ENCODE peak calls at places on chromosomes 1 and 21, in six cellular contexts. W is naive thymus-derived CD4-positive, alpha-beta T cell; Z is aorta; D is HepG2; Y is kidney epithelial cell; V is mesendoderm. S is an unnamed sample.

GRCh38 chr1:2817784-2818564 is 16.5 kb upstream of the TTC34 start:
- DNase-seq in V (no peak), W (no peak), D (no peak), Y (no peak), Z (no peak), S (peak; percentile 10)

GRCh38 chr1:56002272-56002671 is 577.1 kb downstream of the PLPP3 start:
- DNase-seq in Y (no peak), Z (no peak), W (no peak), V (peak; percentile 50), D (no peak), S (no peak)

GRCh38 chr1:167957710-167958109 is 20.8 kb upstream of the MPC2 start:
- DNase-seq in V (no peak), D (no peak), W (no peak), Z (no peak), Y (no peak), S (no peak)

GRCh38 chr1:117365350-117366280 is 1.6 kb upstream of the MAN1A2 start:
- DNase-seq in V (peak; percentile 10), W (peak; percentile 36), Y (no peak), Z (no peak), D (no peak), S (no peak)

GRCh38 chr1:54885863-54886723 is 902 bp downstream of the DHCR24 start:
- DNase-seq in Y (no peak), D (peak; percentile 45), V (peak; percentile 82), W (no peak), Z (no peak), S (no peak)

GRCh38 chr1:5551274-5551966 is 440.8 kb downstream of the NPHP4 start:
- DNase-seq in W (no peak), Z (no peak), D (peak; percentile 3), Y (no peak), V (no peak), S (no peak)

GRCh38 chr1:24483441-24483840 is 19.2 kb upstream of the RCAN3 start:
- DNase-seq in Z (no peak), W (peak; percentile 78), Y (no peak), D (no peak), V (no peak), S (no peak)

GRCh38 chr1:93839307-93839706 is 39.7 kb downstream of the DNTTIP2 start:
- DNase-seq in W (no peak), D (no peak), Y (no peak), V (no peak), Z (no peak), S (no peak)

GRCh38 chr1:7149080-7149838 is 364.0 kb downstream of the CAMTA1 start:
- DNase-seq in W (no peak), D (no peak), Y (no peak), Z (peak; percentile 86), V (peak; percentile 43), S (peak; percentile 84)

GRCh38 chr1:11158720-11159321 is 30.3 kb upstream of the ANGPTL7 start:
- DNase-seq in V (no peak), D (no peak), W (no peak), Y (peak; percentile 34), Z (no peak), S (no peak)

GRCh38 chr1:14742181-14742980 is 143.9 kb downstream of the KAZN start:
- DNase-seq in V (peak; percentile 97), Z (no peak), D (peak; percentile 56), Y (peak; percentile 97), W (no peak), S (no peak)

GRCh38 chr1:233819042-233819441 is 85.4 kb upstream of the SLC35F3 start:
- DNase-seq in V (no peak), Z (no peak), W (no peak), D (no peak), Y (no peak), S (no peak)

GRCh38 chr1:214476958-214477870 is 74.2 kb downstream of the PTPN14 start:
- DNase-seq in V (no peak), Y (peak; percentile 83), Z (no peak), D (no peak), W (no peak), S (no peak)

GRCh38 chr21:44433791-44434567 is 21.3 kb upstream of the LRRC3 start:
- DNase-seq in D (no peak), Y (no peak), V (no peak), W (no peak), Z (peak; percentile 69), S (peak; percentile 41)

GRCh38 chr1:168469690-168470089 is 74.1 kb downstream of the XCL2 start:
- DNase-seq in D (no peak), W (no peak), Z (no peak), Y (no peak), V (peak; percentile 41), S (peak; percentile 87)

GRCh38 chr1:58773406-58773840 is 10.4 kb downstream of the JUN start:
- DNase-seq in D (no peak), Y (no peak), Z (peak; percentile 83), V (no peak), W (peak; percentile 25), S (peak; percentile 33)

GRCh38 chr1:116390195-116390594 is 17.2 kb downstream of the ATP1A1 start:
- DNase-seq in W (no peak), Y (no peak), Z (no peak), V (no peak), D (no peak), S (no peak)

GRCh38 chr1:3771108-3772026 is 1.2 kb upstream of the SMIM1 start:
- DNase-seq in D (peak; percentile 85), W (no peak), Z (no peak), V (peak; percentile 32), Y (no peak), S (peak; percentile 53)

GRCh38 chr1:3501856-3502665 is 47.6 kb downstream of the ARHGEF16 start:
- DNase-seq in V (peak; percentile 85), W (no peak), Y (no peak), Z (peak; percentile 87), D (peak; percentile 33), S (peak; percentile 61)

GRCh38 chr1:109498161-109498801 is 4.4 kb downstream of the CYB561D1 start:
- DNase-seq in Z (peak; percentile 13), V (peak; percentile 74), W (no peak), D (no peak), Y (no peak), S (no peak)

GRCh38 chr1:209389258-209389657 is 194.3 kb upstream of the CAMK1G start:
- DNase-seq in W (no peak), V (peak; percentile 60), Y (peak; percentile 99), D (no peak), Z (no peak), S (no peak)

GRCh38 chr1:145758116-145758515 is 38.8 kb downstream of the CD160 start:
- DNase-seq in D (no peak), Z (no peak), V (no peak), Y (no peak), W (no peak), S (no peak)

GRCh38 chr1:66360285-66360724 is 173.6 kb upstream of the SGIP1 start:
- DNase-seq in Z (no peak), Y (no peak), D (no peak), V (no peak), W (no peak), S (no peak)

GRCh38 chr1:232795497-232796068 is 9.6 kb upstream of the MAP10 start:
- DNase-seq in W (no peak), Z (no peak), D (no peak), V (no peak), Y (no peak), S (no peak)

GRCh38 chr1:67855944-67856343 is 22.7 kb upstream of the GNG12 start:
- DNase-seq in V (no peak), Z (no peak), Y (no peak), D (no peak), W (no peak), S (no peak)

GRCh38 chr1:212526111-212526491 is 82.5 kb upstream of the ATF3 start:
- DNase-seq in Z (no peak), W (no peak), Y (no peak), V (no peak), D (no peak), S (no peak)

GRCh38 chr1:92931691-92932090 is 29.6 kb downstream of the DIPK1A start:
- DNase-seq in W (no peak), Z (no peak), Y (no peak), V (no peak), D (no peak), S (no peak)

GRCh38 chr1:21066365-21067012 is 110.2 kb downstream of the EIF4G3 start:
- DNase-seq in Z (no peak), Y (no peak), V (no peak), W (no peak), D (no peak), S (no peak)
- H3K4me3 ChIP-seq in Z (no peak overlapping the region), Y (no peak overlapping the region), V (no peak overlapping the region), W (no peak overlapping the region), D (no peak overlapping the region), S (no peak overlapping the region)

GRCh38 chr1:99849413-99849743 is 783 bp upstream of the AGL start:
- DNase-seq in W (no peak), D (peak; percentile 29), Z (no peak), Y (no peak), V (no peak), S (no peak)

GRCh38 chr1:99850458-99850974 is 355 bp downstream of the AGL start:
- DNase-seq in W (no peak), Z (no peak), D (no peak), V (no peak), Y (no peak), S (no peak)

GRCh38 chr1:99852648-99853047 is 2.5 kb downstream of the AGL start:
- DNase-seq in Z (no peak), Y (no peak), W (no peak), V (no peak), D (no peak), S (no peak)

GRCh38 chr1:99849744-99850457 is at the start of gene AGL:
- DNase-seq in Z (peak; percentile 95), V (peak; percentile 93), D (peak; percentile 78), Y (peak; percentile 28), W (peak; percentile 88), S (peak; percentile 93)

GRCh38 chr1:99851850-99852454 is 1.8 kb downstream of the AGL start:
- DNase-seq in W (no peak), Z (no peak), V (no peak), Y (no peak), D (no peak), S (no peak)
- H3K4me3 ChIP-seq in W (no peak overlapping the region), Z (no peak overlapping the region), V (no peak overlapping the region), Y (no peak overlapping the region), D (no peak overlapping the region), S (peak overlapping the region; percentile 87)

GRCh38 chr1:200473698-200474371 is 64.0 kb upstream of the ZNF281 start:
- DNase-seq in Y (peak; percentile 57), Z (no peak), D (no peak), V (no peak), W (no peak), S (no peak)
- H3K4me3 ChIP-seq in Y (no peak overlapping the region), Z (no peak overlapping the region), D (no peak overlapping the region), V (no peak overlapping the region), W (no peak overlapping the region), S (no peak overlapping the region)

GRCh38 chr1:19438552-19439196 is 46.7 kb downstream of the CAPZB start:
- DNase-seq in Z (peak; percentile 66), D (no peak), Y (no peak), V (no peak), W (no peak), S (no peak)

GRCh38 chr1:19437911-19438310 is 47.4 kb downstream of the CAPZB start:
- DNase-seq in W (no peak), Z (peak; percentile 93), Y (no peak), D (no peak), V (no peak), S (peak; percentile 82)

GRCh38 chr1:19435851-19436465 is 49.4 kb downstream of the CAPZB start:
- DNase-seq in D (peak; percentile 44), Y (no peak), Z (no peak), W (no peak), V (no peak), S (no peak)

GRCh38 chr1:19435181-19435580 is 50.2 kb downstream of the CAPZB start:
- DNase-seq in W (no peak), Z (no peak), V (no peak), D (no peak), Y (no peak), S (no peak)

GRCh38 chr1:19436716-19437476 is 48.4 kb downstream of the CAPZB start:
- DNase-seq in W (no peak), V (no peak), Y (no peak), D (peak; percentile 95), Z (peak; percentile 89), S (peak; percentile 71)
- H3K4me3 ChIP-seq in W (no peak overlapping the region), V (no peak overlapping the region), Y (no peak overlapping the region), D (no peak overlapping the region), Z (no peak overlapping the region), S (peak overlapping the region; percentile 15)